ENCODE peak calls at places on chromosome 17, in seven cellular contexts. W, L, X, P, Z, H and D are unnamed samples.

GRCh38 chr17:9444687-9445086 is 130.9 kb downstream of the STX8 start:
- DNase-seq in W (peak), L (peak), X (no peak), P (no peak), Z (no peak), H (peak), D (no peak)

GRCh38 chr17:19331553-19332245 is 30.8 kb downstream of the B9D1 start:
- DNase-seq in W (no peak), L (peak), X (no peak), P (no peak), Z (no peak), H (no peak), D (no peak)

GRCh38 chr17:65742433-65743312 is 181.2 kb upstream of the AXIN2 start:
- DNase-seq in W (peak), L (peak), X (no peak), P (no peak), Z (peak), H (peak), D (no peak)

GRCh38 chr17:42783778-42784138 is 3.3 kb downstream of the WNK4 start:
- DNase-seq in W (no peak), L (no peak), X (peak), P (no peak), Z (no peak), H (no peak), D (peak)

GRCh38 chr17:49878931-49879330 is 31.1 kb upstream of the TAC4 start:
- DNase-seq in W (no peak), L (no peak), X (no peak), P (no peak), Z (no peak), H (no peak), D (no peak)

GRCh38 chr17:69246726-69247375 is 18.2 kb upstream of the ABCA10 start:
- DNase-seq in W (peak), L (peak), X (no peak), P (no peak), Z (no peak), H (peak), D (no peak)

GRCh38 chr17:79176792-79177601 is 102.4 kb downstream of the ENGASE start:
- DNase-seq in W (no peak), L (no peak), X (no peak), P (no peak), Z (no peak), H (no peak), D (no peak)

GRCh38 chr17:76082326-76083251 is 3.6 kb downstream of the ZACN start:
- DNase-seq in W (no peak), L (no peak), X (no peak), P (no peak), Z (no peak), H (no peak), D (no peak)

GRCh38 chr17:1718362-1719165 is 5.9 kb upstream of the WDR81 start:
- DNase-seq in W (no peak), L (no peak), X (no peak), P (no peak), Z (no peak), H (no peak), D (peak)

DNA sequence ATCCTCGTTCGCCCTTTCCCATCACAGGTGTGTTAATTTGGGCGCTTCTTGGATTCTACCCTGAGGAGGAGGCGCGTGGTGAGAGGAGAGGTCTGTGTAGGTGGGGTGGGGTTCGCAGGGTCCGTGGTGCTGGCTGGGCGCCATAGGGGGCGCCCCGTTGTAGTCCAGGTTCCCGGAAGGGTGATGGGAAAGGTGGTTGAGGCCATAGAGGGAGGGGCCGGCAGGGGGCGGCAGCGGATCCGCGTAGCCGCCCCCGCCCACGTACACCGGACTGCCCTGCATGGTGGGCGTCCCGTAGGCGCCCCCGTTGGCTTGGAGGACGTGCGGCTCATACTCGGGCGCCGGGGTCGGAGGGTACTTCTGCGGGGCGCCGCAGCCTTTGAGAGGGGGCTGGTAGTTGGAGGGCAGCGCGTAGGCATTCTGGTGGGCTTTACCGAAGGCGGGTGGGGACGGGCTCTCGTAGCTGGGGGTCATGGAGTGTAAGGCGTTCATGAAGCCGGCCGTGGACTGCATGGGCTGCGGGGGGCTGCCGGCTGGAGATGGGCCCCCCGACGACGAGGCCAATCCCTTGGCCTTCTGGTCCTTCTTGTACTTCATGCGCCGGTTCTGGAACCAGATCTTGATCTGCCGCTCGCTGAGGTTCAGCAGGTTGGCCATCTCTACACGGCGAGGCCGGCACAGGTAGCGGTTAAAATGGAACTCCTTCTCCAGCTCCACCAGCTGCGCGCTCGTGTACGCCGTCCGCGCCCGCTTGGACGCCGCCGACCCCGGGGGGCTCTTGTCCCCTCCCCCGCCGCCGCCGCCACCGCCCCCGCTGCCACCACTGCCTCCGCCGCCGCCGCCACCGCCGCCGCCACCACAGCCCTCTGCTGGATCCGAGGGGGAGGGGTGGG is 5.7 kb upstream of the HOXB2 start:
- DNase-seq in W (no peak), L (peak), X (no peak), P (no peak), Z (no peak), H (no peak), D (no peak)
- TF ChIP-seq CTCF in W (peak), L (peak), X (no peak), P (no peak), Z (no peak), H (no peak), D (no peak)

GRCh38 chr17:7883781-7884386 is 4.7 kb upstream of the CHD3 start:
- DNase-seq in W (peak), L (peak), X (no peak), P (no peak), Z (no peak), H (no peak), D (no peak)
- TF ChIP-seq POLR2A in W (no peak), L (no peak), X (no peak), P (no peak), Z (no peak), H (no peak), D (no peak)

GRCh38 chr17:74213897-74214386 is 571 bp downstream of the TTYH2 start:
- DNase-seq in W (no peak), L (no peak), X (no peak), P (peak), Z (no peak), H (no peak), D (peak)

GRCh38 chr17:74211929-74212261 is 1.5 kb upstream of the TTYH2 start:
- DNase-seq in W (no peak), L (no peak), X (no peak), P (no peak), Z (no peak), H (no peak), D (no peak)

GRCh38 chr17:74212913-74213791 is at the start of gene TTYH2:
- DNase-seq in W (peak), L (peak), X (peak), P (peak), Z (peak), H (peak), D (peak)

GRCh38 chr17:74211141-74211928 is 2.0 kb upstream of the TTYH2 start:
- DNase-seq in W (no peak), L (no peak), X (no peak), P (no peak), Z (no peak), H (no peak), D (no peak)

DNA sequence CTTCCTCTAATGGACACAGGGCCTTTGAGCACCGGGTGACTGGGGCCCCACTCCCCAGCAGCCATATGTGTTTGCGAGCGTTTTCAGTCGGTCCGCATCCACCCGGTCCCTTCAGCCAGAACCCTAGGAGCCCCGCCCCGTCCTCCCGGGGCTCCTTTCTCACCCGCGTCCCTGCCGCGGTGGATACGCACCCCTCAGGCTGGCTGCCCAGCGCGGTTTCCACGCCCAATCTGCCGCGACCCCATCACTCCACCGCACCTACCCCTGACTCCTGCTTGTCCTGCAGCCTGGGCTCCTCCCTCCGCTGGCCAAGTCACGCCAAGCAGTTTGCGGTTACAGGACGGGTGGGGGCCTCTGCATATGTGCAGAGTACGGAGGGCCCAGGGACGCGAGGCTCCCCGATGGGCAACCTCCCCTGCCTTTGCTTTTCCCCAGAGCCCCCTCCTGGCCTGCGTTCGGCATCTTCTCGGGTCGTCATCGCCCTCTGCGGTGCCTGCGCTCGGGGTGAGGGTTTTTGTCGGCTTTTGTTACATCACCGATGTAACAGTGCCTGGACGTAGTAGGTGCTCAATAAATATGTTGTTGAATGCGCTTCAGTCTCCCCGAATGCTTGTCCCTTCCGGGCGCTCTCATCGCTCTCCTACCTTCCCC is 984 bp upstream of the TTYH2 start:
- DNase-seq in W (peak), L (no peak), X (no peak), P (peak), Z (no peak), H (no peak), D (no peak)
- H3K4me3 ChIP-seq in W (peak), L (peak), X (peak), P (peak), Z (peak), H (peak), D (peak)

GRCh38 chr17:81249233-81250040 is 10.3 kb downstream of the NDUFAF8 start:
- DNase-seq in W (no peak), L (peak), X (no peak), P (no peak), Z (no peak), H (peak), D (no peak)
- TF ChIP-seq CTCF in W (no peak), L (no peak), X (no peak), P (no peak), Z (no peak), H (no peak), D (no peak)